ENCODE peak calls at places on chromosomes 7 and 10, in six cellular contexts. L is LoVo; W is stimulated activated CD8-positive, alpha-beta memory T cell treated with anti-CD3 and anti-CD28 coated beads, Interleukin-2, amount 100 ng/mL, for 48 hours; Q is T-helper 9 cell; I is progenitor cell of endocrine pancreas; X is A549. O is an unnamed sample.
A peak's percentile ranks its signal among the peaks of the same experiment; 100 is the strongest.

GRCh38 chr7:50554923-50555322 is 10.3 kb downstream of the DDC start:
- DNase-seq in L (no peak), W (no peak), Q (no peak), I (no peak), X (no peak), O (no peak)

GRCh38 chr7:50397971-50398324 is 52.2 kb downstream of the FIGNL1 start:
- DNase-seq in L (no peak), W (no peak), Q (no peak), I (no peak), X (no peak), O (no peak)

GRCh38 chr10:91162050-91162494 is 58.4 kb upstream of the PCGF5 start:
- DNase-seq in L (peak; percentile 1), W (no peak), Q (no peak), I (no peak), X (peak; percentile 32), O (no peak)

GRCh38 chr7:34772296-34772695 is 114.3 kb downstream of the NPSR1 start:
- DNase-seq in L (no peak), W (no peak), Q (no peak), I (no peak), X (no peak), O (no peak)

GRCh38 chr10:62815373-62816111 is 624 bp downstream of the EGR2 start:
- DNase-seq in L (no peak), W (no peak), Q (peak; percentile 9), I (peak; percentile 15), X (no peak), O (peak; percentile 20)

GRCh38 chr7:36357054-36357453 is 32.6 kb upstream of the ANLN start:
- DNase-seq in L (no peak), W (no peak), Q (no peak), I (no peak), X (no peak), O (no peak)

GRCh38 chr7:101104193-101104713 is 19.0 kb downstream of the TRIM56 start:
- DNase-seq in L (no peak), W (no peak), Q (no peak), I (no peak), X (no peak), O (no peak)

GRCh38 chr10:113329121-113329596 is 223.7 kb upstream of the HABP2 start:
- DNase-seq in L (no peak), W (no peak), Q (no peak), I (no peak), X (no peak), O (no peak)

GRCh38 chr10:54703086-54703485 is 97.9 kb downstream of the PCDH15 start:
- DNase-seq in L (no peak), W (no peak), Q (no peak), I (no peak), X (no peak), O (no peak)

GRCh38 chr10:17790631-17791030 is 18.5 kb upstream of the MRC1 start:
- DNase-seq in L (no peak), W (no peak), Q (no peak), I (no peak), X (no peak), O (no peak)

GRCh38 chr7:143965280-143965679 is 10.6 kb downstream of the OR2F1 start:
- DNase-seq in L (peak; percentile 42), W (no peak), Q (no peak), I (no peak), X (no peak), O (no peak)

GRCh38 chr7:32228601-32229000 is 158.4 kb upstream of the PDE1C start:
- DNase-seq in L (no peak), W (no peak), Q (no peak), I (no peak), X (no peak), O (no peak)

GRCh38 chr10:68550747-68551411 is 9.3 kb upstream of the TET1 start:
- DNase-seq in L (peak; percentile 47), W (no peak), Q (no peak), I (peak; percentile 20), X (peak; percentile 70), O (peak; percentile 35)

GRCh38 chr10:49606981-49607535 is 3.1 kb upstream of the SLC18A3 start:
- DNase-seq in L (peak; percentile 54), W (peak; percentile 68), Q (peak; percentile 36), I (peak; percentile 82), X (peak; percentile 42), O (peak; percentile 79)

GRCh38 chr7:43137811-43138210 is 25.4 kb downstream of the HECW1 start:
- DNase-seq in L (no peak), W (no peak), Q (no peak), I (no peak), X (no peak), O (no peak)

GRCh38 chr10:29807407-29807806 is 172.6 kb upstream of the SVIL start:
- DNase-seq in L (peak; percentile 76), W (no peak), Q (no peak), I (no peak), X (peak; percentile 47), O (no peak)

GRCh38 chr7:117707080-117707479 is 166.2 kb downstream of the CTTNBP2 start:
- DNase-seq in L (no peak), W (no peak), Q (no peak), I (no peak), X (no peak), O (no peak)

GRCh38 chr10:119079572-119080520 is 771 bp downstream of the EIF3A start:
- DNase-seq in L (peak; percentile 64), W (peak; percentile 61), Q (peak; percentile 46), I (peak; percentile 19), X (peak; percentile 80), O (peak; percentile 39)

GRCh38 chr10:101646369-101646768 is 48.6 kb downstream of the FBXW4 start:
- DNase-seq in L (no peak), W (no peak), Q (no peak), I (no peak), X (no peak), O (no peak)

GRCh38 chr7:6117533-6117932 is 86.4 kb downstream of the ANKRD61 start:
- DNase-seq in L (no peak), W (no peak), Q (no peak), I (no peak), X (no peak), O (no peak)

GRCh38 chr7:11754123-11754522 is 77.9 kb downstream of the THSD7A start:
- DNase-seq in L (no peak), W (no peak), Q (no peak), I (no peak), X (no peak), O (no peak)

GRCh38 chr10:75430000-75430763 is 1.2 kb upstream of the LRMDA start:
- DNase-seq in L (no peak), W (no peak), Q (no peak), I (no peak), X (peak; percentile 38), O (peak; percentile 32)